ENCODE peak calls at places on chromosomes 13 and 19, in five cellular contexts. J is H9, X is GM23248, M is GM04503, T is EL. Q is an unnamed sample.

GRCh38 chr19:31253816-31254551 is 95.3 kb downstream of the TSHZ3 start:
- DNase-seq in J (no peak), X (no peak), M (no peak), T (no peak), Q (peak; percentile 85)

GRCh38 chr19:2540251-2540645 is 64.3 kb downstream of the GADD45B start:
- DNase-seq in J (no peak), X (no peak), M (no peak), T (no peak), Q (no peak)

GRCh38 chr19:53772943-53773342 is 51.2 kb downstream of the NLRP12 start:
- DNase-seq in J (peak; percentile 75), X (peak; percentile 61), M (peak; percentile 16), T (peak; percentile 61), Q (peak; percentile 37)

GRCh38 chr13:46389985-46390384 is 2.9 kb upstream of the RUBCNL start:
- DNase-seq in J (no peak), X (no peak), M (no peak), T (no peak), Q (no peak)

GRCh38 chr13:104281910-104282309 is 1215.7 kb upstream of the SLC10A2 start:
- DNase-seq in J (no peak), X (no peak), M (no peak), T (no peak), Q (no peak)

GRCh38 chr19:58581227-58582141 is 8.3 kb upstream of the MZF1 start:
- DNase-seq in J (peak; percentile 96), X (peak; percentile 96), M (peak; percentile 49), T (peak; percentile 82), Q (peak; percentile 84)

GRCh38 chr13:98599502-98600328 is 22.8 kb upstream of the STK24 start:
- DNase-seq in J (peak; percentile 38), X (peak; percentile 29), M (no peak), T (peak; percentile 33), Q (peak; percentile 20)

GRCh38 chr13:107028751-107029150 is 460.8 kb upstream of the ARGLU1 start:
- DNase-seq in J (no peak), X (no peak), M (no peak), T (no peak), Q (no peak)

GRCh38 chr13:28273919-28274318 is 135.6 kb downstream of the PAN3 start:
- DNase-seq in J (no peak), X (peak; percentile 4), M (no peak), T (no peak), Q (no peak)

GRCh38 chr19:55173717-55174409 is 6.2 kb downstream of the SYT5 start:
- DNase-seq in J (peak; percentile 95), X (peak; percentile 90), M (no peak), T (peak; percentile 90), Q (no peak)

GRCh38 chr19:2494084-2494446 is 18.1 kb downstream of the GADD45B start:
- DNase-seq in J (no peak), X (peak; percentile 97), M (peak; percentile 55), T (peak; percentile 70), Q (no peak)

GRCh38 chr19:7377196-7377595 is 28.5 kb downstream of the ARHGEF18 start:
- DNase-seq in J (no peak), X (no peak), M (no peak), T (no peak), Q (no peak)

GRCh38 chr19:4310247-4311121 is 6.1 kb downstream of the FSD1 start:
- DNase-seq in J (peak; percentile 71), X (no peak), M (no peak), T (peak; percentile 14), Q (no peak)

GRCh38 chr19:51572415-51572814 is 1.3 kb downstream of the ZNF175 start:
- DNase-seq in J (no peak), X (peak; percentile 35), M (no peak), T (peak; percentile 35), Q (no peak)

GRCh38 chr19:7645159-7645558 is 8.2 kb downstream of the STXBP2 start:
- DNase-seq in J (no peak), X (no peak), M (no peak), T (no peak), Q (no peak)

GRCh38 chr13:23618341-23618740 is 48.1 kb downstream of the TNFRSF19 start:
- DNase-seq in J (no peak), X (peak; percentile 79), M (peak; percentile 84), T (peak; percentile 97), Q (no peak)

GRCh38 chr19:43560687-43561086 is 14.6 kb downstream of the XRCC1 start:
- DNase-seq in J (peak; percentile 40), X (peak; percentile 59), M (no peak), T (peak; percentile 52), Q (no peak)